ENCODE peak calls at places on chromosomes 7 and 10, in six cellular contexts. Z is neural progenitor cell, W is gastrocnemius medialis, M is psoas muscle, E is endothelial cell of umbilical vein, S is H9. F is an unnamed sample. For H3K4me1, the result is how much of the 10 kb centered on the place peaks cover.

GRCh38 chr10:130567436-130567835 is 431.2 kb downstream of the GLRX3 start:
- DNase-seq in E (no peak), M (no peak), Z (no peak), S (no peak), W (no peak), F (no peak)

GRCh38 chr10:23253780-23254179 is 61.7 kb downstream of the PTF1A start:
- DNase-seq in E (no peak), Z (no peak), M (no peak), W (no peak), S (no peak), F (no peak)

GRCh38 chr7:15199482-15199881 is 296.9 kb upstream of the DGKB start:
- DNase-seq in W (no peak), M (no peak), E (peak), S (no peak), Z (no peak), F (no peak)

GRCh38 chr7:158828343-158829020 is 827 bp downstream of the ESYT2 start:
- DNase-seq in W (no peak), S (peak), M (peak), Z (peak), E (no peak), F (no peak)

GRCh38 chr7:78134256-78134655 is 335.7 kb downstream of the PHTF2 start:
- DNase-seq in W (no peak), M (no peak), S (no peak), E (peak), Z (peak), F (no peak)

GRCh38 chr7:73521636-73522080 is 435 bp downstream of the BAZ1B start:
- DNase-seq in Z (no peak), E (no peak), S (peak), W (peak), M (peak), F (no peak)

GRCh38 chr10:110005716-110006115 is 2.1 kb upstream of the ADD3 start:
- DNase-seq in M (peak), Z (peak), S (peak), W (no peak), E (no peak), F (no peak)

GRCh38 chr10:75293456-75293840 is 57.7 kb upstream of the COMTD1 start:
- DNase-seq in W (no peak), M (no peak), E (no peak), S (no peak), Z (no peak), F (no peak)

GRCh38 chr10:3435671-3436070 is 263.1 kb upstream of the PITRM1 start:
- DNase-seq in E (peak), W (no peak), M (no peak), Z (no peak), S (no peak), F (no peak)

GRCh38 chr7:146654048-146654447 is 537.4 kb downstream of the CNTNAP2 start:
- DNase-seq in E (no peak), W (no peak), M (no peak), Z (peak), S (no peak), F (no peak)

GRCh38 chr7:143216151-143216550 is 5.7 kb upstream of the TAS2R40 start:
- DNase-seq in E (peak), M (no peak), S (no peak), Z (no peak), W (no peak), F (no peak)

GRCh38 chr7:47267346-47267745 is 314.6 kb downstream of the TNS3 start:
- DNase-seq in M (no peak), E (no peak), S (no peak), Z (no peak), W (no peak), F (no peak)

GRCh38 chr7:32941996-32942782 is 15.1 kb upstream of the FKBP9 start:
- DNase-seq in M (peak), S (peak), Z (peak), W (peak), E (peak), F (peak)

GRCh38 chr10:97518601-97519043 is 19.9 kb downstream of the UBTD1 start:
- DNase-seq in S (no peak), E (peak), W (no peak), M (no peak), Z (no peak), F (no peak)

GRCh38 chr10:97517096-97517750 is 18.5 kb downstream of the UBTD1 start:
- DNase-seq in Z (no peak), E (no peak), W (no peak), S (no peak), M (no peak), F (no peak)

GRCh38 chr10:97517778-97518561 is 19.2 kb downstream of the UBTD1 start:
- DNase-seq in S (peak), M (no peak), E (peak), Z (no peak), W (no peak), F (no peak)

GRCh38 chr10:97514344-97514743 is 15.6 kb downstream of the UBTD1 start:
- DNase-seq in S (no peak), E (no peak), Z (no peak), M (no peak), W (no peak), F (no peak)

DNA sequence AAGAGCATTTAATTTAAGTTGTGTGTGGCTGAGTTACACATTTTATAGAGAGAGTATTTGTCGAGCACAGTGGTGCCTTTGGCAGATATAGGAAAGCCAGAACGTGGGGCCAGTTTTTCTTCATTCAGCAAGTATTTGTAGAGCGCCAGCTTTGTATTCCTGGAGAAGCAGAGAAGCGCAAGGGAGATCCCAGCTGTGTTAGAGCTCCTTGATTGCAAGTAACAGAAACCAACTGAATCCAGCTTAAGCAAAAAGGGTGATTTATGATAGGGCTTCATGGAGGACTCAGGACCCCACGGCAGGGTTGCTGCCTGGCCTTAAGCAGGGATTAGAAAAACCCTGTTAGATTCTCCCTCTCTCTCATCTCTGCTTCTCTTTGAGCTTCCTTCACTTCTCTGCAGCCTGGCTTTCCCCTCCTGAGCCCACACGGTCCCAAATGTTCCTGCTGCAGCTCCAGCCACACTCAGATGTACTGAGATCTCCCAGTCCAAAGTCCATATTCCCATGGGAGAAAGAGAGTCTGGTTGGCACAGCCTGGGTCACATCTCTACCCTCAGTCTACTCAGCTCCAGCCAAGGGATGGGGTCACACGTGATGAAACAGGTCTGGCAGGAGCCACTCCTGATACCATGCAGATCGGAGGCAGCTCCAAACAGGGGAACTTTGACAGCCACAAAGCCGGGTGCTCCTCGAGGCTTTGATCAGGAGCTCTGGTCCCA is 16.7 kb downstream of the UBTD1 start:
- DNase-seq in S (no peak), M (no peak), Z (no peak), W (no peak), E (no peak), F (no peak)
- H3K4me1 ChIP-seq in S (under half), M (half or more), Z (under half), W (under half), E (under half), F (under half)

DNA sequence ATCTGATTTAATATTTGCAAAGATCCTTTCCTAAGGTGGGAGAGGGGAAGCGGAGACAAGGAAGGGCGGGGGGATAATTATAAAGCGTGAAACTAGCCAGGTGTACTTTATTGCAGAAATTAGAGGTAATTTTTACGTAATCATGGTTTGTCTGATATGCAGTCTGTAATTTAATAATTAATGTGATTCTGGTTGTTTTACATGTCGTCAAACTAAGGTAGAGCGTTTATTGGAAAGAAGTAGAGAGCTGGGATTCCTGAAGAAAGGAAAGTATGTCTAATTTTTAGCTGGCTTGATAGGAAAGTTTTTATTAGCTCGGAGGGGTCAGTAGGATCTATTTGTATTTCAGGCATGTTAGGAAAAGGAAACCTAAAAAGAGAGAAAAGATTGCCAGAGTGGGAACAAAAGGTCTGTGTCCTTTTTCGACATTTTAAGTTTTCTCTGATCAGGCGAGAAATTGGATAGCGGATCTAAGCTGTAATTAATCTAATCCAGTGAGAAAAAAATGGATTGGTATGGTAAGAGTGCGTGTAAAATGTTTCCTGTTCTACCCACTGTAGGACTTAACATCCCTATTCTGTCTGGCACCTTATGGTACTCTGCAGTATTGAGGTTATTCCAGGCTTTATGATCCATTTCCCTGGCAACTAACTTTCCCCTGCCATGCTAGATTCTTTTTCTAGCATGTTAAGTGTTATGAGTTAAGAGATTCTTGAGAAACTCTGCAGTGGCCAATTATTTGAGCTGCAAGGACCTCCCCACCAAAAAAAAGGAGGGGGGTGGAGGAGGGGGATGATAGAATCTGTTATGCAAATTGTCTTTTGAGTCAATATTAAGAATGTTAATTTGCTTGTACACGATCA is 1.4 kb downstream of the CELF2 start:
- DNase-seq in S (no peak), W (no peak), Z (no peak), M (no peak), E (peak), F (no peak)
- H3K27ac ChIP-seq in S (no peak), W (peak), Z (no peak), M (peak), E (peak), F (peak)

DNA sequence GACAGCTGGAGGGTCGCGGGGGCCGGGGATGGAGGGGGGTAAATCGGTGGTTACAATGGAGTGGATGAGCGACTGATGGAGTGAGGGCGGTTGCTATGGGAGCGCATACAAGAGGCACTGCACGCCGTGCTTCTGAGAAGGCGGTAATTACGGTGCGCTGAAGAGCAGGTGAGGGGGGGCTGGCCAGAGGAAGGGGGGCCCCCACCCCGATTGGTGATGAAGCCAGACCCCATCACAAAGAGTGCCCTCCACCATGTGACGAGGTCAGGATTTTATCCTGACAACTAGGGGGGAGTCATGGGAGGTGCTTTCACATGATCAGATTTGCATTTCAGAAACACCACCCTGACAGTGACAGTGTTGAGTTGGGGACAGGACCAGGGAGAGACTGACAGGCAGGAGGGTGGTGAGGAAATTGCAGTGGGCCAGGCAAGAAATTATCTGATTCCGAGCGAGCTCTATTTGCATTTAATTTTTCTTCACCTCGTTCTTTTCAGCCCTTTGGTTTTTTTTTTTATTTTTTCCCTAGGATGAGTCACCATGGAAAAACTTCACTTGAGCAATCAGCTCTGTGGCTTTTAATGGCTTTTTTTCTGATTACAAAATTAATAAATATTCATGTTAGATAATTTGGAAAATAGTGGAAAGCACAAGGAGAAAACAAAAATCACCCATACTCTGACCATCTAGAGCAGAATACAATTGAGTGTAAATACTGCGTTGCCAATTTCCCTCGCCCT is 7.9 kb downstream of the CPA5 start:
- DNase-seq in M (no peak), E (peak), Z (peak), S (no peak), W (no peak), F (peak)
- H3K4me1 ChIP-seq in M (under half), E (under half), Z (under half), S (under half), W (under half), F (half or more)

GRCh38 chr7:38393874-38394273 is 120.4 kb upstream of the TARP start:
- DNase-seq in M (no peak), S (no peak), W (no peak), E (no peak), Z (no peak), F (no peak)
- H3K27ac ChIP-seq in M (no peak), S (no peak), W (no peak), E (no peak), Z (no peak), F (no peak)

GRCh38 chr7:44261239-44261638 is 60.5 kb downstream of the YKT6 start:
- DNase-seq in S (no peak), Z (no peak), M (no peak), W (no peak), E (no peak), F (no peak)
- H3K4me1 ChIP-seq in S (under half), Z (under half), M (half or more), W (half or more), E (under half), F (under half)

GRCh38 chr10:13615650-13616049 is 28.9 kb downstream of the PRPF18 start:
- DNase-seq in E (no peak), W (no peak), S (peak), Z (peak), M (no peak), F (no peak)

GRCh38 chr10:13613519-13613918 is 26.8 kb downstream of the PRPF18 start:
- DNase-seq in M (no peak), S (no peak), W (no peak), E (peak), Z (peak), F (no peak)

GRCh38 chr10:13617146-13617545 is 30.4 kb downstream of the PRPF18 start:
- DNase-seq in M (no peak), S (no peak), W (no peak), E (no peak), Z (no peak), F (no peak)

GRCh38 chr10:13612654-13613373 is 26.0 kb downstream of the PRPF18 start:
- DNase-seq in S (no peak), E (no peak), M (no peak), W (no peak), Z (no peak), F (no peak)

DNA sequence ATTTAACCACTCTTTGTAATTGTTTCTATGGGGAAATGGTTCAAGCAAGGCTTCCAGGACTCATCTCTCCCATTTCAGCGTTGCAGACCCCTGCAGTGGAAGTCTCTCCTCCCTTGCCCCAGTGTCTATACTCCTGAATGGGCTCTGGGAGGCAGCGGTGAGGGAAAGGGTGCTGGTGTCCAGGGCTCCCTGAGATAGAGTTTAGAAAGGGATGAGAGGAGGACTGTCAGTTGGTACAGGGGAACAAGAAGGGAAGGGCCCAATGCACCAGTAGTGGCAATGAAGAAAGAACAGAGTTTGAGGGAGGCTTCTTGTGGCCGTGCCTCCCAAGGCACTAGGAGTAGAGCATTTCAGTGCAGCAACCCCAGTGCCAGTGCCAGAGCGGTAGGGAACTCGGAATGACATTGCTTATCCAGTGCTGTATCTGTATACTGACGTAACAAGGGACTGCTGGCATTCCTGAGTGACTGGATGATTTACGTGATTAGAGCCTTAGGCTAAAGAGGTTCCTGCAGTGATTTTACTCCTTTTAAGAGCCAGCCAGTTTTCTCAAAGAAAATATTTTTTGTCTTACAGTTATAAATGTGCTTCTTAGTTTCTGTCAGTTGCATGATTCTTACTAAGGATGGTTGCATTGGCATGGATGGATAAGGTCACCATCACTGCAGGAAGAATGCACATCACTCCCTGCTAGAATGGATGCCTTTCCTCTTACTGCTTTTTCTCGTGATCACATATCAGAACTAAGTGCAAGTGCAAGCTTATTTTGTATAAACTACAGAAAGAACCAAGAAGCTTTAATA is 28.0 kb downstream of the PRPF18 start:
- DNase-seq in Z (peak), M (no peak), E (no peak), W (no peak), S (peak), F (no peak)
- H3K27ac ChIP-seq in Z (no peak), M (peak), E (no peak), W (no peak), S (no peak), F (no peak)

GRCh38 chr7:43691611-43692010 is 37.7 kb downstream of the COA1 start:
- DNase-seq in W (no peak), M (no peak), E (no peak), Z (no peak), S (no peak), F (no peak)
- H3K4me1 ChIP-seq in W (under half), M (under half), E (under half), Z (under half), S (under half), F (under half)

GRCh38 chr10:29650552-29650944 is 15.8 kb upstream of the SVIL start:
- DNase-seq in E (no peak), W (no peak), Z (no peak), M (no peak), S (no peak), F (no peak)
- H3K27ac ChIP-seq in E (no peak), W (peak), Z (no peak), M (peak), S (no peak), F (no peak)

DNA sequence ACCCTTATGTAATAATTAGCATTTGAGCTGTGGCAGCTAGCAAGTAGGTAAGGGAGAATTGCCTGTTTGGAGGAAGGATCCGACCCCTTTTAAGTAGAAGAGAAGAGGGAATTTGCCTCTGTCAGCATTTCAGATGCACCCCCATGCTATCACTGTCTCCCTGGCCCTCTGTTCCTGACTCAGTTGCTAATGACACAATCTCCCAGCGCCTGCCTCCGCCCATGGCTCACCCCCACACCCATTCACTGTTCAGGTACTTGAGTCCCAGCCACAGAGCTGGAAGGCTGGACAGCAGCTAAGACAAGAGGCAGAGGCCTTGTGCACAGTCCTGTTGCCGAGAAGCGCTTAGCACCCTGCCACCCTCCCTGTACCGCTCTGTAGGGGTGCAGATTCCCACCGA is 512.3 kb upstream of the GALNT17 start:
- DNase-seq in Z (peak), M (no peak), E (no peak), S (no peak), W (no peak), F (no peak)
- H3K4me1 ChIP-seq in Z (under half), M (under half), E (under half), S (under half), W (under half), F (under half)